ENCODE peak calls at places on chromosome 19, in seven cellular contexts. U is colonic mucosa; X is esophagus squamous epithelium; T is neural progenitor cell; C is CD8-positive, alpha-beta memory T cell; S is SK-N-SH; Z is tibial artery. V is an unnamed sample.
A peak's percentile ranks its signal among the peaks of the same experiment; 100 is the strongest.

GRCh38 chr19:58305932-58306323 is 751 bp downstream of the ERVK3-1 start:
- DNase-seq in U (peak; percentile 21), X (no peak), T (no peak), C (no peak), S (peak; percentile 38), Z (no peak), V (no peak)

GRCh38 chr19:29876414-29876813 is 64.6 kb downstream of the CCNE1 start:
- DNase-seq in U (no peak), X (no peak), T (no peak), C (no peak), S (no peak), Z (no peak), V (no peak)

GRCh38 chr19:1774999-1775772 is 21.9 kb downstream of the ONECUT3 start:
- DNase-seq in U (no peak), X (no peak), T (no peak), C (no peak), S (peak; percentile 72), Z (no peak), V (no peak)

GRCh38 chr19:33818426-33818825 is 21.8 kb downstream of the KCTD15 start:
- DNase-seq in U (no peak), X (no peak), T (no peak), C (no peak), S (peak; percentile 22), Z (no peak), V (peak; percentile 51)

GRCh38 chr19:1125601-1126533 is 22.1 kb downstream of the GPX4 start:
- DNase-seq in U (no peak), X (no peak), T (no peak), C (no peak), S (no peak), Z (peak; percentile 22), V (peak; percentile 100)

GRCh38 chr19:50362030-50362412 is 3.4 kb downstream of the NAPSA start:
- DNase-seq in U (no peak), X (no peak), T (no peak), C (no peak), S (no peak), Z (no peak), V (no peak)

GRCh38 chr19:7883796-7884570 is 4.3 kb upstream of the LRRC8E start:
- DNase-seq in U (no peak), X (no peak), T (no peak), C (no peak), S (no peak), Z (no peak), V (peak; percentile 14)

GRCh38 chr19:2550431-2551171 is 74.7 kb downstream of the GADD45B start:
- DNase-seq in U (no peak), X (no peak), T (no peak), C (no peak), S (peak; percentile 54), Z (no peak), V (peak; percentile 69)

GRCh38 chr19:1649706-1650626 is 2.4 kb downstream of the TCF3 start:
- DNase-seq in U (no peak), X (no peak), T (no peak), C (no peak), S (no peak), Z (no peak), V (peak; percentile 91)

GRCh38 chr19:55027472-55028337 is 10.4 kb downstream of the GP6 start:
- DNase-seq in U (no peak), X (no peak), T (no peak), C (no peak), S (no peak), Z (no peak), V (peak; percentile 68)

GRCh38 chr19:18478545-18479311 is 40.8 kb upstream of the ISYNA1 start:
- DNase-seq in U (peak; percentile 67), X (peak; percentile 46), T (no peak), C (no peak), S (peak; percentile 70), Z (peak; percentile 91), V (peak; percentile 96)

GRCh38 chr19:18477042-18477760 is 39.3 kb upstream of the ISYNA1 start:
- DNase-seq in U (no peak), X (no peak), T (no peak), C (no peak), S (no peak), Z (no peak), V (peak; percentile 57)

GRCh38 chr19:18477974-18478373 is 40.0 kb upstream of the ISYNA1 start:
- DNase-seq in U (no peak), X (no peak), T (no peak), C (no peak), S (no peak), Z (no peak), V (peak; percentile 30)

GRCh38 chr19:18481505-18482222 is 40.2 kb downstream of the ELL start:
- DNase-seq in U (no peak), X (no peak), T (no peak), C (no peak), S (no peak), Z (no peak), V (peak; percentile 18)

DNA sequence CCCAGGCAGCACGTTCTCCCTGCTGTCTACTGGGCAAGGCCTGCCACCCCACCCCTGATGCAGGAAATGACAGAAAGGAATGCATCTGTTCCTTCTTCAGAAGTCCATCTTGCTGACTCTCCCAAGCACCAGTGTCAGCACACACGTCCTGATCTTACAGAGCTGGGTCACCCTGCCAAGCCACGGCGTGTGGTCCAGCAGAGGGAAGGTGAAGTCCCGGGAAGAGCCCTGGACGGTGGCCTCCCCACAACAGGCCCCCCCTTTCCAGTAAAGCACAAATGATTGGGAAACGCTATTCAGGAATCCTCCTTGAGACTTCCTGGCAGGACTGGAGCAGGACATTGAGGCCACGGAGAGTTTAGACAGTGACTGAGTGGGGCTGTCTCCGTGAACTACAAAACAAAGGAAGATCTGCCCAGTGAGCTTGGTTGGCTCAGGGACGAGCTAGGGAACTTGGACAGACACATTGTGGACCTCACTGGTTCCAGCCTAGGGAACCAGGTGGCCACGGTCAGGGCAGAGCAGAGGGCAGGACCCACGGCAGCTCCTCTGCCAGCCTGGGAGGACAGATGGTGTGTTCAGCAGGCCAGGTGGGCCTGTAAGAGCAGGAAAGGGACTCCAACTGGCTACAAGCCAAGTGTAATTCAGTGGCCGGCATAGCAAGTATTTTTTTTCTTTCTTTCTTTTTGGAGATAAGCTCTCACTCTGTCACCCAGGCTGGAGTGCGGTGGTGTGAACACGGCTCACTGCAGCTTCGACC is 41.7 kb downstream of the ELL start:
- DNase-seq in U (peak; percentile 49), X (no peak), T (no peak), C (no peak), S (no peak), Z (peak; percentile 94), V (peak; percentile 90)
- H3K4me1 ChIP-seq in U (peaks cover 21% of the 10 kb centered on the region), X (peaks cover 57% of the 10 kb centered on the region), T (no peaks in the 10 kb centered on the region), C (peaks cover 71% of the 10 kb centered on the region), S (peaks cover 21% of the 10 kb centered on the region), Z (peaks cover 92% of the 10 kb centered on the region), V (peaks cover 40% of the 10 kb centered on the region)

DNA sequence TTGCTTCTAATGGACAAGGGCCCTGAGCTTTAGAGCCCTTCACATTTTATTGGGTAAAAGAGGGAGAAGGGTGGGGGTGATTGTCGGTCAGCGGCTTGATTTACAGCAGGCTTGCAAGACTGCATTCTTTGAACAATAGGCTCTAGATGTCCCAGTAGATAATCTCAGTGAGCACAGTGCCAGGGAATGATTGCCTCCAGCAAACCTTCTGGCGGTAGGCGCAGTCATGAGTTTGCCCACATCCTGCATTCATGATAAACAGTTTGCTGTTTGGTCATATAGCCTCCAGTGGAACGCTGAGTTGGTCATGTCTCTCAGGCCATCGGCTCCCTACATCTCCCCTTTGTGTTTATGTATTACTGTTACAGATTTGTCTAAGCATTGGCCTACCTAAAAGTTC is 12.6 kb downstream of the ZNF528 start:
- DNase-seq in U (no peak), X (no peak), T (no peak), C (no peak), S (no peak), Z (no peak), V (no peak)
- H3K4me1 ChIP-seq in U (no peaks in the 10 kb centered on the region), X (no peaks in the 10 kb centered on the region), T (no peaks in the 10 kb centered on the region), C (no peaks in the 10 kb centered on the region), S (no peaks in the 10 kb centered on the region), Z (no peaks in the 10 kb centered on the region), V (no peaks in the 10 kb centered on the region)

GRCh38 chr19:16285769-16286564 is 38.7 kb upstream of the KLF2 start:
- DNase-seq in U (no peak), X (no peak), T (peak; percentile 55), C (peak; percentile 38), S (no peak), Z (peak; percentile 34), V (no peak)

GRCh38 chr19:16281743-16282142 is 42.9 kb upstream of the KLF2 start:
- DNase-seq in U (no peak), X (no peak), T (no peak), C (no peak), S (no peak), Z (no peak), V (no peak)

GRCh38 chr19:16288544-16288943 is 36.1 kb upstream of the KLF2 start:
- DNase-seq in U (no peak), X (no peak), T (no peak), C (no peak), S (no peak), Z (no peak), V (no peak)

GRCh38 chr19:16283103-16283469 is 41.5 kb upstream of the KLF2 start:
- DNase-seq in U (no peak), X (no peak), T (no peak), C (no peak), S (no peak), Z (peak; percentile 32), V (peak; percentile 32)
- H3K4me1 ChIP-seq in U (no peaks in the 10 kb centered on the region), X (peaks cover 32% of the 10 kb centered on the region), T (peaks cover 8% of the 10 kb centered on the region), C (peaks cover 27% of the 10 kb centered on the region), S (peaks cover 4% of the 10 kb centered on the region), Z (peaks cover 71% of the 10 kb centered on the region), V (peaks cover 27% of the 10 kb centered on the region)

DNA sequence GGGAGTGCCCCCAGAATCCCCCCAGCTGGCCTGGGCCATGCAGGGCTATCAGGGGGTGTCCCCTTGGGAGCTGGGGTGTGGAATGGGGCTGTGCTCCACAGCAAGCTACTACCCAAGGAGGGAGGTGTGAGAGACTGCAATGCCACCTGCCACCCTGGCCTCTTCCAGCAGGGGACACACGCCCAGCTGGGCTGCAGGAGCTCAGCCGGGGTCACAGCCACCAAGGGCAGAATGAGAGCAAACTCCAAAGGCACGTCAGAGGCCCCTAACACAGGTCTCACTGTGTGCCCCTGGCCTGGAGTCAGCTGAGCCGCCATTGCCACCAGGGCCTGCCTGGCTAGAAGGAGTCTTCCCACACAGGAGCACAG is 55.5 kb downstream of the MLLT1 start:
- DNase-seq in U (no peak), X (no peak), T (no peak), C (no peak), S (no peak), Z (no peak), V (peak; percentile 65)
- H3K4me1 ChIP-seq in U (no peaks in the 10 kb centered on the region), X (peaks cover 41% of the 10 kb centered on the region), T (peaks cover 14% of the 10 kb centered on the region), C (no peaks in the 10 kb centered on the region), S (no peaks in the 10 kb centered on the region), Z (peaks cover 12% of the 10 kb centered on the region), V (peaks cover 14% of the 10 kb centered on the region)

GRCh38 chr19:5624741-5625140 is 1.9 kb downstream of the SAFB start:
- DNase-seq in U (no peak), X (no peak), T (peak; percentile 33), C (no peak), S (no peak), Z (no peak), V (no peak)

GRCh38 chr19:5628470-5628869 is 5.6 kb downstream of the SAFB start:
- DNase-seq in U (no peak), X (no peak), T (no peak), C (no peak), S (no peak), Z (no peak), V (no peak)

GRCh38 chr19:5625641-5626040 is 2.8 kb downstream of the SAFB start:
- DNase-seq in U (no peak), X (no peak), T (no peak), C (no peak), S (no peak), Z (no peak), V (no peak)

GRCh38 chr19:5628919-5629481 is 6.1 kb downstream of the SAFB start:
- DNase-seq in U (no peak), X (no peak), T (no peak), C (no peak), S (no peak), Z (no peak), V (no peak)

GRCh38 chr19:5627395-5627904 is 4.6 kb downstream of the SAFB start:
- DNase-seq in U (peak; percentile 56), X (no peak), T (peak; percentile 19), C (no peak), S (no peak), Z (peak; percentile 78), V (no peak)
- H3K4me1 ChIP-seq in U (peaks cover 7% of the 10 kb centered on the region), X (peaks cover 54% of the 10 kb centered on the region), T (peaks cover 25% of the 10 kb centered on the region), C (peaks cover 79% of the 10 kb centered on the region), S (peaks cover 10% of the 10 kb centered on the region), Z (peaks cover 82% of the 10 kb centered on the region), V (peaks cover 56% of the 10 kb centered on the region)

V was measured in osteoblast.